ENCODE peak calls at places on chromosomes 2 and 18, in five cellular contexts. I, V, D, M and B are unnamed samples.

GRCh38 chr18:9337875-9338274 is 3.3 kb downstream of the TWSG1 start:
- DNase-seq in M (no peak), D (no peak), V (peak; percentile 55), I (peak; percentile 59), B (no peak)

GRCh38 chr2:173410579-173410978 is 55.9 kb downstream of the CDCA7 start:
- DNase-seq in D (no peak), I (no peak), M (no peak), V (no peak), B (no peak)

GRCh38 chr2:24365826-24366225 is 5.5 kb upstream of the ITSN2 start:
- DNase-seq in V (no peak), M (no peak), I (no peak), D (no peak), B (no peak)

GRCh38 chr2:184945824-184946223 is 347.5 kb downstream of the ZNF804A start:
- DNase-seq in M (no peak), D (no peak), V (no peak), I (no peak), B (no peak)

GRCh38 chr2:69340101-69340775 is 46.8 kb downstream of the GFPT1 start:
- DNase-seq in D (no peak), M (no peak), V (no peak), I (no peak), B (no peak)

GRCh38 chr2:74162951-74163350 is 15.2 kb upstream of the BOLA3 start:
- DNase-seq in I (no peak), V (no peak), M (no peak), D (no peak), B (no peak)

GRCh38 chr2:41933035-41933429 is 114.8 kb upstream of the PKDCC start:
- DNase-seq in I (no peak), D (no peak), M (no peak), V (no peak), B (no peak)

GRCh38 chr2:86073225-86073624 is 32.5 kb downstream of the POLR1A start:
- DNase-seq in V (no peak), D (no peak), I (no peak), M (no peak), B (no peak)

GRCh38 chr2:218984239-218985020 is 554 bp downstream of the FEV start:
- DNase-seq in V (no peak), I (no peak), D (no peak), M (no peak), B (peak; percentile 54)

GRCh38 chr2:222964632-222965031 is 87.4 kb upstream of the KCNE4 start:
- DNase-seq in D (no peak), V (no peak), M (no peak), I (no peak), B (no peak)

GRCh38 chr18:49319590-49319989 is 140.9 kb downstream of the DYM start:
- DNase-seq in I (no peak), M (no peak), D (no peak), V (no peak), B (no peak)

GRCh38 chr18:49322770-49323490 is 137.5 kb downstream of the DYM start:
- DNase-seq in V (no peak), I (no peak), M (no peak), D (no peak), B (no peak)

GRCh38 chr18:49321271-49321670 is 139.2 kb downstream of the DYM start:
- DNase-seq in I (no peak), V (no peak), M (no peak), D (no peak), B (no peak)

DNA sequence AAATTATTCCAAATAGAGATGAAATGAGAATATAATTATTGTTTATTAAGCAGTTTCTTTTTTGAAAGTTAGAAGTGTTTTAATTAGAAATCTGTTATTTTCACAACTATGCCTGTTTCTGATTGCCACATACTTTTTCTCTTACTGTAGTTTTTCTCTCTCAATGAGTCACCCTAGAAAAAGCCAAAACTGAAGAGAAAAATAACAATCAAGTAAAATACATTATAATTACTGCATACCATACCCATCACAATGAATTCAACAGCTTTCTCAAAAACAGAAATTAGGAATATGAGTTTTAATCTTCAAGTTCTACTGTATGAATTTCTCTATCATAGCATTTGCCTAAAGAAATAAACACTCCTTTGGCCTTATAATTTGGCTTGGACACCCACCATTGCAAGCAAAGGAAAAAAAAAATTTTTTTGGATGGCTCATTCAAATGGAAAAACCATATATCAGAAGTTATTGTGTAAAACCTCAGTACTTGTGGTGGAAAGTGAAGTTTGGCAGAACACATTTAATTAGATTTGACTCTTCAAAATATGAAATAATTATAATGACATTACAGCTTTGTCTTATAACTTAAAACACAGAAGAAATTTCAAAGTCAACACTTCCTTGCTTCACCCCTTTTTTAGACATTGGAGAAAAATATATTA is 138.5 kb downstream of the DYM start:
- DNase-seq in D (no peak), I (no peak), V (no peak), M (no peak), B (no peak)
- TF ChIP-seq ESRRA in D (no peak), I (no peak), V (no peak), M (no peak), B (no peak)

DNA sequence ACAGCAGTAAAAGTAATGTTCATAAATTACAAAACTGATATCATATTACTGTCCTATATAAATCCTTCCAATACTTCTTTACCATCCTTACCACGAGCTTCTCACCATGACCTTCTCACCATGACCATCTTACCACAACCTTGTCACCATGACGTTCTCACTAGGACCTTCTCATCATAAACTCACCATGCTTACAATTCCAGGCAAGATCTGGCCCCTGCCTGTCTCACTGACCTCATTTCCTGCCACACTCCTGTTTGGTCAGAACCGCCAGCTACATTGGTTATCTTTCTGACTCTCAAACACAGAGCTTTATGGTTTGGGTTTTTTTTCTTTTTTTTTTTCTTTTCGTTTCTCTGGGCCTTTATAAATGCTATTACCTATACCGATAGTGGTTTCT is 827.6 kb downstream of the RNF144A start:
- DNase-seq in V (no peak), M (no peak), D (no peak), I (no peak), B (no peak)
- TF ChIP-seq MAX in V (no peak), M (no peak), D (no peak), I (no peak), B (no peak)

GRCh38 chr18:48442761-48443160 is 33.6 kb upstream of the ZBTB7C start:
- DNase-seq in M (no peak), V (no peak), D (no peak), I (no peak), B (no peak)
- TF ChIP-seq ESRRA in M (no peak), V (no peak), D (no peak), I (no peak), B (no peak)

DNA sequence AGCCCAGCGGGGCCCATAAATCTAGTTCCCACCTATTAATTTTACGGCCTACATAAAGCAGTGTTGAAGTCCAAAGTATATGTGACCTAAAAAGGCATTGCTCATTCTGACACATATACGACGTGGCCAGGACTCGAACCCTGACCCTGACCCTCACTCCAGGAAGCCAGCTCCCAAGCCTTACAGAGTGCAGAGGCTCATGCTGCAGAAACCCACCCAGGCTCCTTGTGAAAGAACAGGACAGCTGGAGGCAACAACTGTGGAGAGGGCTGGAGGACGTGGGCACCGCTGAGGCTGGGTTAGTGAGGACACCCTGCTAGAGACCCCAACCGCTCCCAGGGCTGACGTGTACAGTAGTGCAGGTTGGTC is 221.6 kb downstream of the CYP26B1 start:
- DNase-seq in M (no peak), D (no peak), V (no peak), I (no peak), B (no peak)
- TF ChIP-seq MAX in M (no peak), D (no peak), V (no peak), I (no peak), B (no peak)

GRCh38 chr2:197208841-197209240 is 101.7 kb downstream of the ANKRD44 start:
- DNase-seq in V (no peak), D (no peak), I (no peak), M (no peak), B (no peak)

GRCh38 chr2:197207106-197207505 is 103.5 kb downstream of the ANKRD44 start:
- DNase-seq in I (no peak), M (no peak), V (no peak), D (no peak), B (no peak)

GRCh38 chr2:197207608-197208007 is 103.0 kb downstream of the ANKRD44 start:
- DNase-seq in I (no peak), D (no peak), V (no peak), M (no peak), B (no peak)

GRCh38 chr2:197209274-197209673 is 101.3 kb downstream of the ANKRD44 start:
- DNase-seq in M (no peak), D (no peak), I (no peak), V (no peak), B (no peak)

DNA sequence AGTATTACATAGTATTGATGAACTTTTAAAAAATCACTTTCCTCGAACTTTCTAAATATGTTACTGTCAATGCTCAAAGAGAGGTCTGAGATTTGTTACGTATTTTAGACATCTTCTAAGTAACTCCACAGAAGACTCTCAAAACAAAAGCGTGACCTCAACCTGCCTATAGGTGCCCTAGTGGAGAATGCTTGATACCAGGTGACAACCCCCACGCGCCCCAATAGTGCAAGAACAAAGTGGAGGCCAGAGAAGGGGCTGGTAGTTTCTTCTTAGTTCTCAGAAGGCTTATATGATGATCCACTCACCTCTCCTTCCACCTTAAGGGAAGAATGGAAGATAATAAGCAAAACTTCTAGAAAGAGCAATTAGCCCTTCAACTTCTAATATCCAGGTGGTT is 102.6 kb downstream of the ANKRD44 start:
- DNase-seq in V (no peak), D (no peak), I (no peak), M (no peak), B (no peak)
- TF ChIP-seq ESRRA in V (no peak), D (no peak), I (no peak), M (no peak), B (no peak)

GRCh38 chr2:232633413-232634318 is at the start of gene EFHD1:
- DNase-seq in I (no peak), V (peak; percentile 72), M (no peak), D (peak; percentile 53), B (peak; percentile 88)
- TF ChIP-seq MAX in I (no peak), V (peak; percentile 47), M (peak; percentile 98), D (peak; percentile 97), B (peak; percentile 97)